ENCODE peak calls at places on chromosome 20, in eight cellular contexts. One of them, this sample, is unnamed.

GRCh38 chr20:57426831-57427230 is 35.6 kb downstream of the RBM38 start:
- DNase-seq in adrenal gland: no peak
- DNase-seq in left ventricle myocardium inferior: no peak
- DNase-seq in keratinocyte: no peak
- DNase-seq in DND-41: no peak
- DNase-seq in stomach: no peak
- DNase-seq in uterus: no peak
- DNase-seq in PC-9: no peak
- DNase-seq in this sample: no peak

GRCh38 chr20:5364997-5365597 is 48.3 kb upstream of the PROKR2 start:
- DNase-seq in adrenal gland: no peak
- DNase-seq in left ventricle myocardium inferior: no peak
- DNase-seq in keratinocyte: no peak
- DNase-seq in DND-41: no peak
- DNase-seq in stomach: no peak
- DNase-seq in uterus: no peak
- DNase-seq in PC-9: no peak
- DNase-seq in this sample: no peak

GRCh38 chr20:63320041-63320511 is 27.1 kb downstream of the COL20A1 start:
- DNase-seq in adrenal gland: no peak
- DNase-seq in left ventricle myocardium inferior: no peak
- DNase-seq in keratinocyte: no peak
- DNase-seq in DND-41: no peak
- DNase-seq in stomach: no peak
- DNase-seq in uterus: no peak
- DNase-seq in PC-9: no peak
- DNase-seq in this sample: peak; percentile 28

GRCh38 chr20:32249030-32249738 is 28.3 kb upstream of the KIF3B start:
- DNase-seq in adrenal gland: no peak
- DNase-seq in left ventricle myocardium inferior: no peak
- DNase-seq in keratinocyte: no peak
- DNase-seq in DND-41: no peak
- DNase-seq in stomach: no peak
- DNase-seq in uterus: no peak
- DNase-seq in PC-9: no peak
- DNase-seq in this sample: no peak

GRCh38 chr20:36859700-36860330 is 16.1 kb upstream of the TLDC2 start:
- DNase-seq in adrenal gland: no peak
- DNase-seq in left ventricle myocardium inferior: no peak
- DNase-seq in keratinocyte: no peak
- DNase-seq in DND-41: no peak
- DNase-seq in stomach: no peak
- DNase-seq in uterus: no peak
- DNase-seq in PC-9: no peak
- DNase-seq in this sample: no peak

GRCh38 chr20:23668477-23668951 is 20.3 kb downstream of the CST4 start:
- DNase-seq in adrenal gland: peak; percentile 39
- DNase-seq in left ventricle myocardium inferior: no peak
- DNase-seq in keratinocyte: no peak
- DNase-seq in DND-41: peak; percentile 70
- DNase-seq in stomach: peak; percentile 50
- DNase-seq in uterus: peak; percentile 40
- DNase-seq in PC-9: peak; percentile 59
- DNase-seq in this sample: no peak

GRCh38 chr20:25033941-25034335 is 24.0 kb downstream of the ACSS1 start:
- DNase-seq in adrenal gland: no peak
- DNase-seq in left ventricle myocardium inferior: no peak
- DNase-seq in keratinocyte: no peak
- DNase-seq in DND-41: no peak
- DNase-seq in stomach: no peak
- DNase-seq in uterus: peak; percentile 38
- DNase-seq in PC-9: no peak
- DNase-seq in this sample: no peak

GRCh38 chr20:50774515-50774914 is 20.3 kb upstream of the BCAS4 start:
- DNase-seq in adrenal gland: no peak
- DNase-seq in left ventricle myocardium inferior: no peak
- DNase-seq in keratinocyte: no peak
- DNase-seq in DND-41: no peak
- DNase-seq in stomach: no peak
- DNase-seq in uterus: no peak
- DNase-seq in PC-9: no peak
- DNase-seq in this sample: no peak

GRCh38 chr20:23654005-23654404 is 16.2 kb upstream of the CST3 start:
- DNase-seq in adrenal gland: no peak
- DNase-seq in left ventricle myocardium inferior: no peak
- DNase-seq in keratinocyte: no peak
- DNase-seq in DND-41: no peak
- DNase-seq in stomach: no peak
- DNase-seq in uterus: no peak
- DNase-seq in PC-9: no peak
- DNase-seq in this sample: no peak

GRCh38 chr20:10419550-10420133 is 14.4 kb downstream of the MKKS start:
- DNase-seq in adrenal gland: no peak
- DNase-seq in left ventricle myocardium inferior: no peak
- DNase-seq in keratinocyte: peak; percentile 56
- DNase-seq in DND-41: no peak
- DNase-seq in stomach: no peak
- DNase-seq in uterus: no peak
- DNase-seq in PC-9: peak; percentile 40
- DNase-seq in this sample: no peak

GRCh38 chr20:13022401-13023170 is 13.8 kb downstream of the SPTLC3 start:
- DNase-seq in adrenal gland: no peak
- DNase-seq in left ventricle myocardium inferior: no peak
- DNase-seq in keratinocyte: no peak
- DNase-seq in DND-41: no peak
- DNase-seq in stomach: no peak
- DNase-seq in uterus: no peak
- DNase-seq in PC-9: no peak
- DNase-seq in this sample: no peak

GRCh38 chr20:32316667-32317066 is 39.2 kb downstream of the KIF3B start:
- DNase-seq in adrenal gland: no peak
- DNase-seq in left ventricle myocardium inferior: no peak
- DNase-seq in keratinocyte: no peak
- DNase-seq in DND-41: no peak
- DNase-seq in stomach: no peak
- DNase-seq in uterus: no peak
- DNase-seq in PC-9: peak; percentile 35
- DNase-seq in this sample: no peak

GRCh38 chr20:24432057-24432456 is 37.4 kb upstream of the SYNDIG1 start:
- DNase-seq in adrenal gland: no peak
- DNase-seq in left ventricle myocardium inferior: no peak
- DNase-seq in keratinocyte: no peak
- DNase-seq in DND-41: no peak
- DNase-seq in stomach: peak; percentile 59
- DNase-seq in uterus: peak; percentile 45
- DNase-seq in PC-9: no peak
- DNase-seq in this sample: no peak

GRCh38 chr20:22861990-22862389 is 173.1 kb upstream of the SSTR4 start:
- DNase-seq in adrenal gland: peak; percentile 38
- DNase-seq in left ventricle myocardium inferior: peak; percentile 46
- DNase-seq in keratinocyte: no peak
- DNase-seq in DND-41: no peak
- DNase-seq in stomach: no peak
- DNase-seq in uterus: peak; percentile 59
- DNase-seq in PC-9: no peak
- DNase-seq in this sample: peak; percentile 53

GRCh38 chr20:56893206-56893605 is 264.1 kb downstream of the TFAP2C start:
- DNase-seq in adrenal gland: no peak
- DNase-seq in left ventricle myocardium inferior: no peak
- DNase-seq in keratinocyte: no peak
- DNase-seq in DND-41: peak; percentile 39
- DNase-seq in stomach: no peak
- DNase-seq in uterus: no peak
- DNase-seq in PC-9: no peak
- DNase-seq in this sample: no peak

GRCh38 chr20:59839372-59839771 is 94.1 kb downstream of the SYCP2 start:
- DNase-seq in adrenal gland: no peak
- DNase-seq in left ventricle myocardium inferior: no peak
- DNase-seq in keratinocyte: no peak
- DNase-seq in DND-41: no peak
- DNase-seq in stomach: no peak
- DNase-seq in uterus: no peak
- DNase-seq in PC-9: no peak
- DNase-seq in this sample: no peak

GRCh38 chr20:64005394-64005793 is 24.5 kb downstream of the PRPF6 start:
- DNase-seq in adrenal gland: peak; percentile 50
- DNase-seq in left ventricle myocardium inferior: no peak
- DNase-seq in keratinocyte: no peak
- DNase-seq in DND-41: no peak
- DNase-seq in stomach: no peak
- DNase-seq in uterus: no peak
- DNase-seq in PC-9: no peak
- DNase-seq in this sample: no peak

GRCh38 chr20:59958626-59959025 is 403 bp downstream of the CDH26 start:
- DNase-seq in adrenal gland: no peak
- DNase-seq in left ventricle myocardium inferior: no peak
- DNase-seq in keratinocyte: no peak
- DNase-seq in DND-41: no peak
- DNase-seq in stomach: no peak
- DNase-seq in uterus: no peak
- DNase-seq in PC-9: no peak
- DNase-seq in this sample: no peak

GRCh38 chr20:57879437-57880115 is 169.8 kb upstream of the PMEPA1 start:
- DNase-seq in adrenal gland: no peak
- DNase-seq in left ventricle myocardium inferior: peak; percentile 57
- DNase-seq in keratinocyte: no peak
- DNase-seq in DND-41: no peak
- DNase-seq in stomach: no peak
- DNase-seq in uterus: peak; percentile 41
- DNase-seq in PC-9: no peak
- DNase-seq in this sample: no peak

GRCh38 chr20:1820137-1821074 is 74.8 kb upstream of the SIRPA start:
- DNase-seq in adrenal gland: peak; percentile 27
- DNase-seq in left ventricle myocardium inferior: no peak
- DNase-seq in keratinocyte: no peak
- DNase-seq in DND-41: no peak
- DNase-seq in stomach: no peak
- DNase-seq in uterus: no peak
- DNase-seq in PC-9: no peak
- DNase-seq in this sample: no peak

GRCh38 chr20:57023007-57023406 is 243.4 kb downstream of the BMP7 start:
- DNase-seq in adrenal gland: no peak
- DNase-seq in left ventricle myocardium inferior: no peak
- DNase-seq in keratinocyte: no peak
- DNase-seq in DND-41: no peak
- DNase-seq in stomach: no peak
- DNase-seq in uterus: no peak
- DNase-seq in PC-9: no peak
- DNase-seq in this sample: no peak

GRCh38 chr20:21102691-21103311 is 3.4 kb downstream of the LINC00237 start:
- DNase-seq in adrenal gland: peak; percentile 23
- DNase-seq in left ventricle myocardium inferior: peak; percentile 40
- DNase-seq in keratinocyte: no peak
- DNase-seq in DND-41: no peak
- DNase-seq in stomach: peak; percentile 49
- DNase-seq in uterus: no peak
- DNase-seq in PC-9: no peak
- DNase-seq in this sample: peak; percentile 65

GRCh38 chr20:14609328-14610221 is 272.2 kb upstream of the FLRT3 start:
- DNase-seq in adrenal gland: no peak
- DNase-seq in left ventricle myocardium inferior: no peak
- DNase-seq in keratinocyte: no peak
- DNase-seq in DND-41: no peak
- DNase-seq in stomach: no peak
- DNase-seq in uterus: no peak
- DNase-seq in PC-9: no peak
- DNase-seq in this sample: no peak

GRCh38 chr20:46099491-46100287 is 9.9 kb upstream of the NCOA5 start:
- DNase-seq in adrenal gland: peak; percentile 17
- DNase-seq in left ventricle myocardium inferior: peak; percentile 23
- DNase-seq in keratinocyte: no peak
- DNase-seq in DND-41: no peak
- DNase-seq in stomach: no peak
- DNase-seq in uterus: no peak
- DNase-seq in PC-9: peak; percentile 25
- DNase-seq in this sample: peak; percentile 60
- TF ChIP-seq CTCF in adrenal gland: no peak
- TF ChIP-seq CTCF in left ventricle myocardium inferior: peak; percentile 35
- TF ChIP-seq CTCF in keratinocyte: no peak
- TF ChIP-seq CTCF in DND-41: no peak
- TF ChIP-seq CTCF in stomach: no peak
- TF ChIP-seq CTCF in uterus: no peak
- TF ChIP-seq CTCF in PC-9: no peak
- TF ChIP-seq CTCF in this sample: no peak

DNA sequence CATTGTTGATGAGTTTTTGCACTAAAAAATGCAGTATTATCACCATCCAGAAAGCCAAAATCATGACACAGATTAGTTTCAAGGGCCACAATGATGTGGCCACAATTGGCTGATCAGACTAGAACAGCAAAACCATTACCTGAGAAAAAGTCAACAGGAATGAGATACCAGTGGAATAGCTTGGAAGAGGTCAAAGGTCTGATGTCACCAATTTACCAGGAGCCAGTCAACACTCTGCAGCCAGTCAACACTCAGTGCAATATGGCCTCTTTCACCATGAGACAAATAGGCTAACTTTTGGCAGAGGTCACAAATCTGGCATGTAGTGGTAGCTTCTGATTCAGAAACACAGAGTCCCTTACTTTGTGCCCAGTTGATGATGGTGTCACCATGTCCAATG is 7.5 kb upstream of the ASIP start:
- DNase-seq in adrenal gland: no peak
- DNase-seq in left ventricle myocardium inferior: no peak
- DNase-seq in keratinocyte: no peak
- DNase-seq in DND-41: no peak
- DNase-seq in stomach: no peak
- DNase-seq in uterus: no peak
- DNase-seq in PC-9: no peak
- DNase-seq in this sample: no peak
- H3K4me3 ChIP-seq in adrenal gland: no peak overlapping the region
- H3K4me3 ChIP-seq in left ventricle myocardium inferior: no peak overlapping the region
- H3K4me3 ChIP-seq in keratinocyte: no peak overlapping the region
- H3K4me3 ChIP-seq in DND-41: no peak overlapping the region
- H3K4me3 ChIP-seq in stomach: no peak overlapping the region
- H3K4me3 ChIP-seq in uterus: no peak overlapping the region
- H3K4me3 ChIP-seq in PC-9: no peak overlapping the region
- H3K4me3 ChIP-seq in this sample: no peak overlapping the region

GRCh38 chr20:17616480-17617211 is 46.8 kb downstream of the DSTN start:
- DNase-seq in adrenal gland: no peak
- DNase-seq in left ventricle myocardium inferior: no peak
- DNase-seq in keratinocyte: no peak
- DNase-seq in DND-41: peak; percentile 2
- DNase-seq in stomach: peak; percentile 24
- DNase-seq in uterus: peak; percentile 21
- DNase-seq in PC-9: no peak
- DNase-seq in this sample: peak; percentile 50
- H3K4me1 ChIP-seq in adrenal gland: peaks cover 10% of the 10 kb centered on the region
- H3K4me1 ChIP-seq in left ventricle myocardium inferior: peaks cover 65% of the 10 kb centered on the region
- H3K4me1 ChIP-seq in keratinocyte: peaks cover 14% of the 10 kb centered on the region
- H3K4me1 ChIP-seq in DND-41: no peaks in the 10 kb centered on the region
- H3K4me1 ChIP-seq in stomach: peaks cover 64% of the 10 kb centered on the region
- H3K4me1 ChIP-seq in uterus: no peaks in the 10 kb centered on the region
- H3K4me1 ChIP-seq in PC-9: no peaks in the 10 kb centered on the region
- H3K4me1 ChIP-seq in this sample: peaks cover 6% of the 10 kb centered on the region

DNA sequence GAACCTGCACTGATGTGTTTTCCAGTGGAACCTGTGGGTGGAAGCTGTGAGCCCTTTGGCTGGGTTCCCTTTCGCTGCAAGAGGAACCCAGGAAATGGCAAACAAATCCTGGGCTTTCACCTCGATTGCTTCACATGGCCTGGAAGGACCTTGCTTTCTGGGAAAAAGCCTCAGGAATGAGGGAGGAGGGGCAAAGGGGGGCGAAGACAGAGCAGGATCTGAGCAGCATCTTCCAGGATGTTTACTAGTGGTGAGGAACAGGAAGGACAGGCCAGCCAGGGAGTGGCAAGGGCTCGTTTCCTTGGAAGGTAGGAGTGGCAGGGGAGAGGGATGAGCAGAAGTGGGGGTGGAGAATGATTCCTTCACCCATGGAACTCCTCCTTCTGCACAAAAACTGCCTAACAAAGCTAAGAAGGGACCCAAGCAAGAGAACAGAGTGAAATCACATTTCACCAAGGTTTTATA is 5.9 kb downstream of the SLC2A10 start:
- DNase-seq in adrenal gland: peak; percentile 22
- DNase-seq in left ventricle myocardium inferior: no peak
- DNase-seq in keratinocyte: no peak
- DNase-seq in DND-41: no peak
- DNase-seq in stomach: peak; percentile 41
- DNase-seq in uterus: peak; percentile 57
- DNase-seq in PC-9: peak; percentile 31
- DNase-seq in this sample: peak; percentile 57
- TF ChIP-seq CTCF in adrenal gland: peak; percentile 34
- TF ChIP-seq CTCF in left ventricle myocardium inferior: no peak
- TF ChIP-seq CTCF in keratinocyte: peak; percentile 31
- TF ChIP-seq CTCF in DND-41: no peak
- TF ChIP-seq CTCF in stomach: no peak
- TF ChIP-seq CTCF in uterus: no peak
- TF ChIP-seq CTCF in PC-9: no peak
- TF ChIP-seq CTCF in this sample: no peak

This sample was measured in psoas muscle.